ENCODE peak calls at places on chromosomes 13 and 19, in four cellular contexts. N, L, R and V are unnamed samples.

GRCh38 chr19:460877-461609 is at the start of gene SHC2:
- DNase-seq in N (peak; percentile 42), L (no peak), R (no peak), V (no peak)

GRCh38 chr13:40230833-40231266 is 435.6 kb downstream of the FOXO1 start:
- DNase-seq in N (no peak), L (peak; percentile 9), R (no peak), V (no peak)

GRCh38 chr19:51802775-51803174 is 7.8 kb downstream of the FPR3 start:
- DNase-seq in N (no peak), L (no peak), R (no peak), V (no peak)

GRCh38 chr13:106038752-106039151 is 496.7 kb downstream of the EFNB2 start:
- DNase-seq in N (no peak), L (no peak), R (no peak), V (no peak)

GRCh38 chr13:99467764-99468163 is 33.5 kb upstream of the TM9SF2 start:
- DNase-seq in N (no peak), L (no peak), R (no peak), V (no peak)

GRCh38 chr19:52896431-52897148 is 845 bp downstream of the ZNF320 start:
- DNase-seq in N (peak; percentile 58), L (no peak), R (peak; percentile 1), V (no peak)

GRCh38 chr19:14003279-14004051 is 2.7 kb downstream of the RFX1 start:
- DNase-seq in N (no peak), L (no peak), R (no peak), V (no peak)

GRCh38 chr13:100381595-100382224 is 206.9 kb downstream of the GGACT start:
- DNase-seq in N (no peak), L (no peak), R (no peak), V (no peak)

GRCh38 chr19:42442833-42443232 is at the start of gene CXCL17:
- DNase-seq in N (no peak), L (no peak), R (no peak), V (no peak)

GRCh38 chr13:111857336-111857735 is 209.6 kb upstream of the SOX1 start:
- DNase-seq in N (no peak), L (no peak), R (no peak), V (no peak)